ENCODE peak calls at places on chromosomes 16 and 17, in seven cellular contexts. One of them, this sample, is unnamed.

GRCh38 chr16:24855678-24856077 is 9.9 kb downstream of the SLC5A11 start:
- DNase-seq in stimulated activated CD8-positive, alpha-beta memory T cell treated with anti-CD3 and anti-CD28 coated beads, Interleukin-4, amount 100 ng/mL, for 1 hour: no peak
- DNase-seq in GM23248: no peak
- DNase-seq in cardiac fibroblast: no peak
- DNase-seq in A549: peak; percentile 87
- DNase-seq in HFFc6: no peak
- DNase-seq in naive thymus-derived CD4-positive, alpha-beta T cell: no peak
- DNase-seq in this sample: no peak

GRCh38 chr17:51803161-51803560 is 355.4 kb downstream of the CA10 start:
- DNase-seq in stimulated activated CD8-positive, alpha-beta memory T cell treated with anti-CD3 and anti-CD28 coated beads, Interleukin-4, amount 100 ng/mL, for 1 hour: no peak
- DNase-seq in GM23248: no peak
- DNase-seq in cardiac fibroblast: no peak
- DNase-seq in A549: no peak
- DNase-seq in HFFc6: no peak
- DNase-seq in naive thymus-derived CD4-positive, alpha-beta T cell: no peak
- DNase-seq in this sample: no peak

GRCh38 chr17:8119575-8120519 is 1.5 kb upstream of the ALOXE3 start:
- DNase-seq in stimulated activated CD8-positive, alpha-beta memory T cell treated with anti-CD3 and anti-CD28 coated beads, Interleukin-4, amount 100 ng/mL, for 1 hour: no peak
- DNase-seq in GM23248: peak; percentile 88
- DNase-seq in cardiac fibroblast: peak; percentile 97
- DNase-seq in A549: peak; percentile 98
- DNase-seq in HFFc6: peak; percentile 94
- DNase-seq in naive thymus-derived CD4-positive, alpha-beta T cell: no peak
- DNase-seq in this sample: peak; percentile 93

GRCh38 chr16:12111223-12111622 is 134.7 kb downstream of the SNX29 start:
- DNase-seq in stimulated activated CD8-positive, alpha-beta memory T cell treated with anti-CD3 and anti-CD28 coated beads, Interleukin-4, amount 100 ng/mL, for 1 hour: no peak
- DNase-seq in GM23248: no peak
- DNase-seq in cardiac fibroblast: no peak
- DNase-seq in A549: no peak
- DNase-seq in HFFc6: no peak
- DNase-seq in naive thymus-derived CD4-positive, alpha-beta T cell: no peak
- DNase-seq in this sample: no peak

GRCh38 chr17:82385559-82386255 is 14.1 kb downstream of the UTS2R start:
- DNase-seq in stimulated activated CD8-positive, alpha-beta memory T cell treated with anti-CD3 and anti-CD28 coated beads, Interleukin-4, amount 100 ng/mL, for 1 hour: no peak
- DNase-seq in GM23248: no peak
- DNase-seq in cardiac fibroblast: no peak
- DNase-seq in A549: no peak
- DNase-seq in HFFc6: no peak
- DNase-seq in naive thymus-derived CD4-positive, alpha-beta T cell: no peak
- DNase-seq in this sample: no peak

GRCh38 chr17:12709063-12709462 is 43.4 kb downstream of the MYOCD start:
- DNase-seq in stimulated activated CD8-positive, alpha-beta memory T cell treated with anti-CD3 and anti-CD28 coated beads, Interleukin-4, amount 100 ng/mL, for 1 hour: no peak
- DNase-seq in GM23248: peak; percentile 37
- DNase-seq in cardiac fibroblast: no peak
- DNase-seq in A549: no peak
- DNase-seq in HFFc6: peak; percentile 79
- DNase-seq in naive thymus-derived CD4-positive, alpha-beta T cell: no peak
- DNase-seq in this sample: no peak

GRCh38 chr16:27770271-27771196 is 220.6 kb downstream of the KATNIP start:
- DNase-seq in stimulated activated CD8-positive, alpha-beta memory T cell treated with anti-CD3 and anti-CD28 coated beads, Interleukin-4, amount 100 ng/mL, for 1 hour: no peak
- DNase-seq in GM23248: no peak
- DNase-seq in cardiac fibroblast: no peak
- DNase-seq in A549: no peak
- DNase-seq in HFFc6: no peak
- DNase-seq in naive thymus-derived CD4-positive, alpha-beta T cell: no peak
- DNase-seq in this sample: no peak

GRCh38 chr16:79247386-79247785 is 353.2 kb downstream of the MAF start:
- DNase-seq in stimulated activated CD8-positive, alpha-beta memory T cell treated with anti-CD3 and anti-CD28 coated beads, Interleukin-4, amount 100 ng/mL, for 1 hour: no peak
- DNase-seq in GM23248: no peak
- DNase-seq in cardiac fibroblast: no peak
- DNase-seq in A549: no peak
- DNase-seq in HFFc6: no peak
- DNase-seq in naive thymus-derived CD4-positive, alpha-beta T cell: no peak
- DNase-seq in this sample: no peak

GRCh38 chr17:67246648-67247415 is 1.8 kb upstream of the HELZ start:
- DNase-seq in stimulated activated CD8-positive, alpha-beta memory T cell treated with anti-CD3 and anti-CD28 coated beads, Interleukin-4, amount 100 ng/mL, for 1 hour: no peak
- DNase-seq in GM23248: peak; percentile 36
- DNase-seq in cardiac fibroblast: peak; percentile 72
- DNase-seq in A549: peak; percentile 77
- DNase-seq in HFFc6: peak; percentile 43
- DNase-seq in naive thymus-derived CD4-positive, alpha-beta T cell: no peak
- DNase-seq in this sample: peak; percentile 81

GRCh38 chr17:42484304-42484703 is 25.6 kb downstream of the ATP6V0A1 start:
- DNase-seq in stimulated activated CD8-positive, alpha-beta memory T cell treated with anti-CD3 and anti-CD28 coated beads, Interleukin-4, amount 100 ng/mL, for 1 hour: peak; percentile 36
- DNase-seq in GM23248: no peak
- DNase-seq in cardiac fibroblast: no peak
- DNase-seq in A549: no peak
- DNase-seq in HFFc6: no peak
- DNase-seq in naive thymus-derived CD4-positive, alpha-beta T cell: no peak
- DNase-seq in this sample: no peak

GRCh38 chr16:57626420-57627170 is 1.8 kb upstream of the ADGRG1 start:
- DNase-seq in stimulated activated CD8-positive, alpha-beta memory T cell treated with anti-CD3 and anti-CD28 coated beads, Interleukin-4, amount 100 ng/mL, for 1 hour: no peak
- DNase-seq in GM23248: no peak
- DNase-seq in cardiac fibroblast: no peak
- DNase-seq in A549: no peak
- DNase-seq in HFFc6: no peak
- DNase-seq in naive thymus-derived CD4-positive, alpha-beta T cell: no peak
- DNase-seq in this sample: no peak

GRCh38 chr17:14458724-14459123 is 157.8 kb downstream of the HS3ST3B1 start:
- DNase-seq in stimulated activated CD8-positive, alpha-beta memory T cell treated with anti-CD3 and anti-CD28 coated beads, Interleukin-4, amount 100 ng/mL, for 1 hour: no peak
- DNase-seq in GM23248: no peak
- DNase-seq in cardiac fibroblast: no peak
- DNase-seq in A549: no peak
- DNase-seq in HFFc6: no peak
- DNase-seq in naive thymus-derived CD4-positive, alpha-beta T cell: no peak
- DNase-seq in this sample: no peak

GRCh38 chr16:46715769-46716305 is 26.4 kb downstream of the ORC6 start:
- DNase-seq in stimulated activated CD8-positive, alpha-beta memory T cell treated with anti-CD3 and anti-CD28 coated beads, Interleukin-4, amount 100 ng/mL, for 1 hour: no peak
- DNase-seq in GM23248: no peak
- DNase-seq in cardiac fibroblast: no peak
- DNase-seq in A549: no peak
- DNase-seq in HFFc6: no peak
- DNase-seq in naive thymus-derived CD4-positive, alpha-beta T cell: no peak
- DNase-seq in this sample: no peak

GRCh38 chr17:77400445-77400870 is 259.7 kb downstream of the SEC14L1 start:
- DNase-seq in stimulated activated CD8-positive, alpha-beta memory T cell treated with anti-CD3 and anti-CD28 coated beads, Interleukin-4, amount 100 ng/mL, for 1 hour: peak; percentile 57
- DNase-seq in GM23248: peak; percentile 67
- DNase-seq in cardiac fibroblast: no peak
- DNase-seq in A549: no peak
- DNase-seq in HFFc6: no peak
- DNase-seq in naive thymus-derived CD4-positive, alpha-beta T cell: peak; percentile 65
- DNase-seq in this sample: no peak

GRCh38 chr16:2194166-2194834 is 2.1 kb downstream of the CASKIN1 start:
- DNase-seq in stimulated activated CD8-positive, alpha-beta memory T cell treated with anti-CD3 and anti-CD28 coated beads, Interleukin-4, amount 100 ng/mL, for 1 hour: no peak
- DNase-seq in GM23248: peak; percentile 65
- DNase-seq in cardiac fibroblast: peak; percentile 51
- DNase-seq in A549: peak; percentile 70
- DNase-seq in HFFc6: peak; percentile 54
- DNase-seq in naive thymus-derived CD4-positive, alpha-beta T cell: no peak
- DNase-seq in this sample: peak; percentile 62

GRCh38 chr16:50071075-50071671 is 5.4 kb downstream of the HEATR3 start:
- DNase-seq in stimulated activated CD8-positive, alpha-beta memory T cell treated with anti-CD3 and anti-CD28 coated beads, Interleukin-4, amount 100 ng/mL, for 1 hour: no peak
- DNase-seq in GM23248: no peak
- DNase-seq in cardiac fibroblast: no peak
- DNase-seq in A549: no peak
- DNase-seq in HFFc6: no peak
- DNase-seq in naive thymus-derived CD4-positive, alpha-beta T cell: no peak
- DNase-seq in this sample: no peak

GRCh38 chr17:4719684-4720221 is 9.3 kb downstream of the ARRB2 start:
- DNase-seq in stimulated activated CD8-positive, alpha-beta memory T cell treated with anti-CD3 and anti-CD28 coated beads, Interleukin-4, amount 100 ng/mL, for 1 hour: no peak
- DNase-seq in GM23248: no peak
- DNase-seq in cardiac fibroblast: no peak
- DNase-seq in A549: peak; percentile 89
- DNase-seq in HFFc6: no peak
- DNase-seq in naive thymus-derived CD4-positive, alpha-beta T cell: no peak
- DNase-seq in this sample: no peak

GRCh38 chr16:23354246-23354645 is 52.1 kb downstream of the SCNN1B start:
- DNase-seq in stimulated activated CD8-positive, alpha-beta memory T cell treated with anti-CD3 and anti-CD28 coated beads, Interleukin-4, amount 100 ng/mL, for 1 hour: no peak
- DNase-seq in GM23248: no peak
- DNase-seq in cardiac fibroblast: no peak
- DNase-seq in A549: no peak
- DNase-seq in HFFc6: no peak
- DNase-seq in naive thymus-derived CD4-positive, alpha-beta T cell: no peak
- DNase-seq in this sample: peak; percentile 11

GRCh38 chr17:4750606-4751005 is 10.9 kb upstream of the CXCL16 start:
- DNase-seq in stimulated activated CD8-positive, alpha-beta memory T cell treated with anti-CD3 and anti-CD28 coated beads, Interleukin-4, amount 100 ng/mL, for 1 hour: no peak
- DNase-seq in GM23248: no peak
- DNase-seq in cardiac fibroblast: no peak
- DNase-seq in A549: no peak
- DNase-seq in HFFc6: no peak
- DNase-seq in naive thymus-derived CD4-positive, alpha-beta T cell: no peak
- DNase-seq in this sample: no peak

GRCh38 chr17:53336281-53336680 is 486.4 kb upstream of the KIF2B start:
- DNase-seq in stimulated activated CD8-positive, alpha-beta memory T cell treated with anti-CD3 and anti-CD28 coated beads, Interleukin-4, amount 100 ng/mL, for 1 hour: no peak
- DNase-seq in GM23248: no peak
- DNase-seq in cardiac fibroblast: peak; percentile 1
- DNase-seq in A549: no peak
- DNase-seq in HFFc6: no peak
- DNase-seq in naive thymus-derived CD4-positive, alpha-beta T cell: no peak
- DNase-seq in this sample: peak; percentile 49

GRCh38 chr17:16988749-16989229 is 16.9 kb upstream of the TNFRSF13B start:
- DNase-seq in stimulated activated CD8-positive, alpha-beta memory T cell treated with anti-CD3 and anti-CD28 coated beads, Interleukin-4, amount 100 ng/mL, for 1 hour: no peak
- DNase-seq in GM23248: no peak
- DNase-seq in cardiac fibroblast: peak; percentile 43
- DNase-seq in A549: no peak
- DNase-seq in HFFc6: no peak
- DNase-seq in naive thymus-derived CD4-positive, alpha-beta T cell: no peak
- DNase-seq in this sample: peak; percentile 44

GRCh38 chr17:8084250-8084649 is 3.3 kb downstream of the ALOX12B start:
- DNase-seq in stimulated activated CD8-positive, alpha-beta memory T cell treated with anti-CD3 and anti-CD28 coated beads, Interleukin-4, amount 100 ng/mL, for 1 hour: no peak
- DNase-seq in GM23248: no peak
- DNase-seq in cardiac fibroblast: no peak
- DNase-seq in A549: no peak
- DNase-seq in HFFc6: no peak
- DNase-seq in naive thymus-derived CD4-positive, alpha-beta T cell: no peak
- DNase-seq in this sample: no peak

GRCh38 chr16:17396762-17397498 is 73.8 kb downstream of the XYLT1 start:
- DNase-seq in stimulated activated CD8-positive, alpha-beta memory T cell treated with anti-CD3 and anti-CD28 coated beads, Interleukin-4, amount 100 ng/mL, for 1 hour: no peak
- DNase-seq in GM23248: peak; percentile 31
- DNase-seq in cardiac fibroblast: peak; percentile 70
- DNase-seq in A549: no peak
- DNase-seq in HFFc6: peak; percentile 45
- DNase-seq in naive thymus-derived CD4-positive, alpha-beta T cell: no peak
- DNase-seq in this sample: no peak

GRCh38 chr17:48427598-48427997 is 2.4 kb downstream of the SKAP1 start:
- DNase-seq in stimulated activated CD8-positive, alpha-beta memory T cell treated with anti-CD3 and anti-CD28 coated beads, Interleukin-4, amount 100 ng/mL, for 1 hour: no peak
- DNase-seq in GM23248: peak; percentile 4
- DNase-seq in cardiac fibroblast: no peak
- DNase-seq in A549: no peak
- DNase-seq in HFFc6: no peak
- DNase-seq in naive thymus-derived CD4-positive, alpha-beta T cell: no peak
- DNase-seq in this sample: peak; percentile 19

GRCh38 chr16:81583893-81584705 is 139.5 kb downstream of the CMIP start:
- DNase-seq in stimulated activated CD8-positive, alpha-beta memory T cell treated with anti-CD3 and anti-CD28 coated beads, Interleukin-4, amount 100 ng/mL, for 1 hour: no peak
- DNase-seq in GM23248: peak; percentile 92
- DNase-seq in cardiac fibroblast: peak; percentile 8
- DNase-seq in A549: peak; percentile 84
- DNase-seq in HFFc6: peak; percentile 75
- DNase-seq in naive thymus-derived CD4-positive, alpha-beta T cell: no peak
- DNase-seq in this sample: peak; percentile 63

GRCh38 chr16:72956124-72957064 is 91.5 kb downstream of the ZFHX3 start:
- DNase-seq in stimulated activated CD8-positive, alpha-beta memory T cell treated with anti-CD3 and anti-CD28 coated beads, Interleukin-4, amount 100 ng/mL, for 1 hour: no peak
- DNase-seq in GM23248: no peak
- DNase-seq in cardiac fibroblast: no peak
- DNase-seq in A549: no peak
- DNase-seq in HFFc6: no peak
- DNase-seq in naive thymus-derived CD4-positive, alpha-beta T cell: no peak
- DNase-seq in this sample: no peak

GRCh38 chr16:1528921-1529537 is 4.4 kb upstream of the TMEM204 start:
- DNase-seq in stimulated activated CD8-positive, alpha-beta memory T cell treated with anti-CD3 and anti-CD28 coated beads, Interleukin-4, amount 100 ng/mL, for 1 hour: no peak
- DNase-seq in GM23248: no peak
- DNase-seq in cardiac fibroblast: no peak
- DNase-seq in A549: no peak
- DNase-seq in HFFc6: no peak
- DNase-seq in naive thymus-derived CD4-positive, alpha-beta T cell: no peak
- DNase-seq in this sample: no peak

GRCh38 chr17:61015966-61016365 is 338.3 kb downstream of the BCAS3 start:
- DNase-seq in stimulated activated CD8-positive, alpha-beta memory T cell treated with anti-CD3 and anti-CD28 coated beads, Interleukin-4, amount 100 ng/mL, for 1 hour: no peak
- DNase-seq in GM23248: peak; percentile 30
- DNase-seq in cardiac fibroblast: no peak
- DNase-seq in A549: no peak
- DNase-seq in HFFc6: no peak
- DNase-seq in naive thymus-derived CD4-positive, alpha-beta T cell: no peak
- DNase-seq in this sample: no peak

GRCh38 chr17:37713624-37714023 is 31.2 kb downstream of the HNF1B start:
- DNase-seq in stimulated activated CD8-positive, alpha-beta memory T cell treated with anti-CD3 and anti-CD28 coated beads, Interleukin-4, amount 100 ng/mL, for 1 hour: no peak
- DNase-seq in GM23248: no peak
- DNase-seq in cardiac fibroblast: no peak
- DNase-seq in A549: no peak
- DNase-seq in HFFc6: no peak
- DNase-seq in naive thymus-derived CD4-positive, alpha-beta T cell: no peak
- DNase-seq in this sample: no peak

GRCh38 chr16:54176376-54176901 is 110.1 kb downstream of the IRX3 start:
- DNase-seq in stimulated activated CD8-positive, alpha-beta memory T cell treated with anti-CD3 and anti-CD28 coated beads, Interleukin-4, amount 100 ng/mL, for 1 hour: no peak
- DNase-seq in GM23248: peak; percentile 45
- DNase-seq in cardiac fibroblast: no peak
- DNase-seq in A549: no peak
- DNase-seq in HFFc6: no peak
- DNase-seq in naive thymus-derived CD4-positive, alpha-beta T cell: no peak
- DNase-seq in this sample: no peak

GRCh38 chr17:76307299-76307965 is 644 bp downstream of the QRICH2 start:
- DNase-seq in stimulated activated CD8-positive, alpha-beta memory T cell treated with anti-CD3 and anti-CD28 coated beads, Interleukin-4, amount 100 ng/mL, for 1 hour: no peak
- DNase-seq in GM23248: no peak
- DNase-seq in cardiac fibroblast: no peak
- DNase-seq in A549: no peak
- DNase-seq in HFFc6: no peak
- DNase-seq in naive thymus-derived CD4-positive, alpha-beta T cell: no peak
- DNase-seq in this sample: no peak

GRCh38 chr17:79803421-79803996 is 6.6 kb upstream of the CBX8 start:
- DNase-seq in stimulated activated CD8-positive, alpha-beta memory T cell treated with anti-CD3 and anti-CD28 coated beads, Interleukin-4, amount 100 ng/mL, for 1 hour: no peak
- DNase-seq in GM23248: no peak
- DNase-seq in cardiac fibroblast: no peak
- DNase-seq in A549: no peak
- DNase-seq in HFFc6: no peak
- DNase-seq in naive thymus-derived CD4-positive, alpha-beta T cell: no peak
- DNase-seq in this sample: no peak

GRCh38 chr16:11554054-11554453 is 32.7 kb downstream of the LITAF start:
- DNase-seq in stimulated activated CD8-positive, alpha-beta memory T cell treated with anti-CD3 and anti-CD28 coated beads, Interleukin-4, amount 100 ng/mL, for 1 hour: no peak
- DNase-seq in GM23248: no peak
- DNase-seq in cardiac fibroblast: no peak
- DNase-seq in A549: peak; percentile 68
- DNase-seq in HFFc6: no peak
- DNase-seq in naive thymus-derived CD4-positive, alpha-beta T cell: no peak
- DNase-seq in this sample: no peak

GRCh38 chr17:45296003-45296832 is 20.6 kb downstream of the MAP3K14 start:
- DNase-seq in stimulated activated CD8-positive, alpha-beta memory T cell treated with anti-CD3 and anti-CD28 coated beads, Interleukin-4, amount 100 ng/mL, for 1 hour: no peak
- DNase-seq in GM23248: peak; percentile 82
- DNase-seq in cardiac fibroblast: peak; percentile 61
- DNase-seq in A549: no peak
- DNase-seq in HFFc6: peak; percentile 79
- DNase-seq in naive thymus-derived CD4-positive, alpha-beta T cell: no peak
- DNase-seq in this sample: peak; percentile 78

GRCh38 chr17:73705594-73705993 is 61.3 kb upstream of the SDK2 start:
- DNase-seq in stimulated activated CD8-positive, alpha-beta memory T cell treated with anti-CD3 and anti-CD28 coated beads, Interleukin-4, amount 100 ng/mL, for 1 hour: no peak
- DNase-seq in GM23248: peak; percentile 79
- DNase-seq in cardiac fibroblast: peak; percentile 18
- DNase-seq in A549: peak; percentile 76
- DNase-seq in HFFc6: no peak
- DNase-seq in naive thymus-derived CD4-positive, alpha-beta T cell: no peak
- DNase-seq in this sample: peak; percentile 62

GRCh38 chr17:48564200-48565023 is 13.7 kb downstream of the HOXB4 start:
- DNase-seq in stimulated activated CD8-positive, alpha-beta memory T cell treated with anti-CD3 and anti-CD28 coated beads, Interleukin-4, amount 100 ng/mL, for 1 hour: no peak
- DNase-seq in GM23248: peak; percentile 73
- DNase-seq in cardiac fibroblast: no peak
- DNase-seq in A549: no peak
- DNase-seq in HFFc6: no peak
- DNase-seq in naive thymus-derived CD4-positive, alpha-beta T cell: no peak
- DNase-seq in this sample: no peak

GRCh38 chr17:39069114-39069756 is 82.2 kb downstream of the PLXDC1 start:
- DNase-seq in stimulated activated CD8-positive, alpha-beta memory T cell treated with anti-CD3 and anti-CD28 coated beads, Interleukin-4, amount 100 ng/mL, for 1 hour: no peak
- DNase-seq in GM23248: peak; percentile 74
- DNase-seq in cardiac fibroblast: peak; percentile 70
- DNase-seq in A549: peak; percentile 58
- DNase-seq in HFFc6: peak; percentile 60
- DNase-seq in naive thymus-derived CD4-positive, alpha-beta T cell: no peak
- DNase-seq in this sample: peak; percentile 28

GRCh38 chr16:89000207-89000959 is 23.4 kb upstream of the CBFA2T3 start:
- DNase-seq in stimulated activated CD8-positive, alpha-beta memory T cell treated with anti-CD3 and anti-CD28 coated beads, Interleukin-4, amount 100 ng/mL, for 1 hour: no peak
- DNase-seq in GM23248: no peak
- DNase-seq in cardiac fibroblast: no peak
- DNase-seq in A549: no peak
- DNase-seq in HFFc6: no peak
- DNase-seq in naive thymus-derived CD4-positive, alpha-beta T cell: no peak
- DNase-seq in this sample: no peak

This sample was measured in HT1080.